ENCODE peak calls at places on chromosome 19, in four cellular contexts. D, C, F and V are unnamed samples.

GRCh38 chr19:43776285-43776684 is 4.5 kb downstream of the KCNN4 start:
- DNase-seq in D (no peak), C (no peak), F (no peak), V (no peak)

GRCh38 chr19:1113278-1113985 is 9.6 kb downstream of the GPX4 start:
- DNase-seq in D (peak), C (peak), F (peak), V (peak)

GRCh38 chr19:8017808-8018207 is 12.4 kb upstream of the ELAVL1 start:
- DNase-seq in D (no peak), C (peak), F (no peak), V (peak)

GRCh38 chr19:18304496-18305312 is 18.2 kb downstream of the LSM4 start:
- DNase-seq in D (peak), C (peak), F (peak), V (peak)

GRCh38 chr19:7772752-7773291 is 9.8 kb downstream of the CLEC4M start:
- DNase-seq in D (no peak), C (no peak), F (no peak), V (no peak)

GRCh38 chr19:3365093-3365446 is 1.3 kb upstream of the NFIC start:
- DNase-seq in D (no peak), C (no peak), F (no peak), V (no peak)

GRCh38 chr19:39360599-39360998 is 18.4 kb downstream of the SAMD4B start:
- DNase-seq in D (no peak), C (no peak), F (no peak), V (no peak)

GRCh38 chr19:31232871-31233270 is 116.4 kb downstream of the TSHZ3 start:
- DNase-seq in D (no peak), C (no peak), F (peak), V (no peak)

GRCh38 chr19:5436101-5436947 is 18.9 kb upstream of the ZNRF4 start:
- DNase-seq in D (no peak), C (no peak), F (peak), V (no peak)

GRCh38 chr19:1862424-1863307 is 713 bp downstream of the KLF16 start:
- DNase-seq in D (no peak), C (peak), F (peak), V (peak)

GRCh38 chr19:11528551-11529341 is at the start of gene ECSIT:
- DNase-seq in D (peak), C (peak), F (peak), V (peak)

GRCh38 chr19:18682807-18683108 is 722 bp upstream of the CRTC1 start:
- DNase-seq in D (no peak), C (no peak), F (no peak), V (no peak)

GRCh38 chr19:49799798-49800376 is 13.2 kb downstream of the FUZ start:
- DNase-seq in D (no peak), C (no peak), F (no peak), V (no peak)

GRCh38 chr19:53870485-53870844 is 2.8 kb downstream of the MYADM start:
- DNase-seq in D (no peak), C (no peak), F (no peak), V (peak)

GRCh38 chr19:30227661-30228112 is 144.5 kb upstream of the ZNF536 start:
- DNase-seq in D (peak), C (peak), F (peak), V (peak)

GRCh38 chr19:54451997-54452396 is 3.0 kb downstream of the LENG8 start:
- DNase-seq in D (no peak), C (no peak), F (no peak), V (peak)

GRCh38 chr19:45117666-45118065 is 24.7 kb downstream of the PPP1R37 start:
- DNase-seq in D (no peak), C (no peak), F (no peak), V (no peak)

GRCh38 chr19:33309826-33310225 is 7.5 kb upstream of the CEBPA start:
- DNase-seq in D (no peak), C (no peak), F (no peak), V (no peak)

GRCh38 chr19:41225238-41226052 is 6.4 kb downstream of the AXL start:
- DNase-seq in D (peak), C (peak), F (peak), V (no peak)

GRCh38 chr19:12946092-12946845 is 607 bp downstream of the RAD23A start:
- DNase-seq in D (peak), C (peak), F (peak), V (peak)

GRCh38 chr19:15293751-15294505 is 38.4 kb downstream of the BRD4 start:
- DNase-seq in D (no peak), C (no peak), F (no peak), V (peak)

GRCh38 chr19:7855426-7856276 is 18.5 kb downstream of the PRR36 start:
- DNase-seq in D (no peak), C (no peak), F (no peak), V (no peak)

GRCh38 chr19:29485293-29485692 is 40.5 kb upstream of the VSTM2B start:
- DNase-seq in D (no peak), C (no peak), F (peak), V (peak)

GRCh38 chr19:5136060-5136855 is 167.3 kb downstream of the KDM4B start:
- DNase-seq in D (no peak), C (no peak), F (no peak), V (no peak)

GRCh38 chr19:42433503-42434260 is 6.5 kb upstream of the LIPE start:
- DNase-seq in D (peak), C (peak), F (peak), V (peak)

GRCh38 chr19:13644648-13645047 is 119.7 kb upstream of the MRI1 start:
- DNase-seq in D (no peak), C (no peak), F (no peak), V (no peak)